ENCODE peak calls at places on chromosomes 12 and 14, in four cellular contexts. B, W, G and R are unnamed samples.

GRCh38 chr12:131057722-131058515 is 104.2 kb downstream of the ADGRD1 start:
- DNase-seq in B (no peak), W (no peak), G (no peak), R (no peak)

GRCh38 chr12:15435597-15435996 is 113.3 kb downstream of the PTPRO start:
- DNase-seq in W (no peak), B (no peak), G (no peak), R (no peak)

GRCh38 chr12:52391618-52392002 is 6.2 kb upstream of the KRT84 start:
- DNase-seq in W (no peak), B (no peak), G (no peak), R (no peak)

GRCh38 chr12:120925740-120926563 is 21.8 kb upstream of the SPPL3 start:
- DNase-seq in B (no peak), G (no peak), W (peak; percentile 89), R (no peak)

GRCh38 chr14:51081712-51082111 is 13.2 kb downstream of the TRIM9 start:
- DNase-seq in G (no peak), B (no peak), W (no peak), R (no peak)

GRCh38 chr14:89429206-89430091 is 12.4 kb upstream of the FOXN3 start:
- DNase-seq in W (no peak), G (no peak), B (no peak), R (peak; percentile 34)

GRCh38 chr12:123131879-123132402 is 18.9 kb downstream of the PITPNM2 start:
- DNase-seq in G (no peak), B (no peak), W (no peak), R (no peak)

GRCh38 chr12:54560374-54560858 is 11.0 kb downstream of the PDE1B start:
- DNase-seq in G (peak; percentile 91), B (peak; percentile 95), W (peak; percentile 21), R (peak; percentile 92)

GRCh38 chr14:60630129-60630528 is 19.1 kb downstream of the SIX1 start:
- DNase-seq in W (no peak), B (no peak), G (no peak), R (no peak)

GRCh38 chr14:105944632-105945610 is 418.5 kb downstream of the TMEM121 start:
- DNase-seq in W (peak; percentile 34), G (no peak), B (peak; percentile 49), R (peak; percentile 53)

GRCh38 chr14:58356268-58356667 is 39.5 kb upstream of the TOMM20L start:
- DNase-seq in W (no peak), B (no peak), G (no peak), R (no peak)

GRCh38 chr14:105876829-105877228 is 350.4 kb downstream of the TMEM121 start:
- DNase-seq in W (no peak), G (no peak), B (no peak), R (no peak)

GRCh38 chr12:45713108-45713507 is 16.4 kb upstream of the ARID2 start:
- DNase-seq in B (no peak), G (no peak), W (no peak), R (no peak)

DNA sequence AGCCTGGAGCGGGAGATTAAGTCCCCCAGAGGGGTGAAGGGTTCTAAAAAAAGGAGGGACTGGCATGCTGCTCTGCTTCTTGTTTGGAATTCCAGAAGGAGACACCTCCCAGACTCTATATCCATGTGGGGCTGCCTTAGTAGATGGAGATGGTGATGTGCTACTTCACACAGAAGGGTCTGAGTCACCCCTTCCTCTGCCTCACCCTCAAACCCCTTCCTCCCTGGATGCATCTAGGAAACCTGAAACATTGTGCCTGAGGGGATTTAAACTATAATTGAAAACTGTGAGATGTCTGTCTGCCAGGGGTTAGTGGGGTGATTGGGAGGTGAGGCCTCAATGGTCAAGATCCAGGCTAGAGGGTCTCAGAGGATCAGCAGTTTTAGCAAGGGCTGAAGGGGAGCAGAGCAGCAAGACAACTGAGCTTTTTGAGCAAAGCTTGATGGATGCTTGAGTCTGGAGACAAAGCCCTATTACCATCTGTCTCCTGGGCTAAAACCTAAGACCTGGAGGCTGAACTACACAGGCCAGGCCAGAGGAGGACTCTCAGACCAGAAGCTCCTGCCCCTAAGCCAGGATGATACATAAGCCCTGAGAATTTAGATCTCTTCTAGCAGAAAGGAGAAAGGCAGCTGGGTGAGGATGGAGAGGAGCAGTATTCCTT is 314.7 kb upstream of the ATP2B1 start:
- DNase-seq in G (no peak), W (no peak), B (no peak), R (no peak)
- TF ChIP-seq CTCF in G (no peak), W (no peak), B (no peak), R (no peak)

GRCh38 chr14:23349156-23349845 is 3.4 kb downstream of the SLC22A17 start:
- DNase-seq in G (no peak), B (peak; percentile 30), W (no peak), R (no peak)

GRCh38 chr14:23354990-23355389 is 2.3 kb upstream of the SLC22A17 start:
- DNase-seq in G (no peak), W (no peak), B (no peak), R (no peak)

GRCh38 chr14:23353433-23353780 is 720 bp upstream of the SLC22A17 start:
- DNase-seq in B (no peak), G (no peak), W (no peak), R (no peak)

GRCh38 chr14:23352506-23353432 is at the start of gene SLC22A17:
- DNase-seq in W (peak; percentile 13), G (no peak), B (no peak), R (peak; percentile 73)

GRCh38 chr14:23351681-23352505 is 794 bp downstream of the SLC22A17 start:
- DNase-seq in B (peak; percentile 23), W (no peak), G (no peak), R (no peak)
- TF ChIP-seq CTCF in B (no peak), W (no peak), G (no peak), R (no peak)

DNA sequence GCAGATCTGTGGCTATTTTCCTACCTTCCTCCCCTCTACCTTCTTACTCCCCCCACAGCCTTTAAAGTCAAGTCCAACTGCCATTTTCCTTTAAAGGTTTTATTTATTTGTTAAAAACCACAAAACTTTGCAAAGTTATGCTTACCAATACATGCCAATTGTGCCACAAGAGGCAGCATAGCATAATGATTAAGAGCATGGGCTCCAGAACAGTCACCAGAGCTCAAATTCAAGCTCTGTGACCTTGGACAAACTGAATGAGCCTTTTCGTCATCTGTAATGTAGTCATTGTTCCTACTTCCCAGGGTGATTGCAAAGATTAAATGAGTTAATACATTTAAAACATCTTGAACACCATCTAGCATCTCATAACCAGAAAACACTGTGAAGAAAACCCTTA is 13.0 kb upstream of the FMNL3 start:
- DNase-seq in B (no peak), W (no peak), G (no peak), R (no peak)
- TF ChIP-seq CTCF in B (no peak), W (peak; percentile 23), G (no peak), R (no peak)

DNA sequence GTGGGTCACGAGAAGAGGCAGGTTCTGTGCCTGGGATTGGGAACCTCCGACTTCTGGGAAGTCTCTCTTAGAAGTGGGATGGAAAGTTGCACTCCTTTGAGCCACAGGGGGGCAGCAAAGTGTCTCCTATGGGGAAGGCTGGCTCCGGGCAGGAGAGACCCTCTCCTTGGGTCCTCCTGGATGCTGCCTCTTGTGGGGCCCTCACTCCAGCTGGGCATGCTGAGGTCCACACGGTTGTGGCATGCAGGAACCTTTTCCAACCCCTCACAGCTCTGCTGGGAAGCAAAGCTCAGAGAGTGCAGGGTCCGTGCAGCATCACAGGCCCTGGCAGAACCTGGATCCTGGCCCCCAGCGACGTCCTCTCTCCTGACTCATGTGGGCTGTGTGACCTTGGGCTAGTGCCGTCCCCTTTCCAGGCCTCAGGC is 17.4 kb downstream of the SDSL start:
- DNase-seq in W (no peak), B (peak; percentile 47), G (no peak), R (no peak)
- TF ChIP-seq CTCF in W (peak; percentile 79), B (peak; percentile 63), G (no peak), R (peak; percentile 58)

GRCh38 chr12:83763425-83763824 is 1076.7 kb downstream of the TMTC2 start:
- DNase-seq in W (no peak), G (no peak), B (no peak), R (no peak)

GRCh38 chr12:83767723-83768122 is 1081.0 kb downstream of the TMTC2 start:
- DNase-seq in B (no peak), W (no peak), G (no peak), R (no peak)
- TF ChIP-seq CTCF in B (no peak), W (no peak), G (no peak), R (no peak)

GRCh38 chr12:90170740-90171139 is 462.1 kb upstream of the ATP2B1 start:
- DNase-seq in G (no peak), W (no peak), B (no peak), R (no peak)
- TF ChIP-seq CTCF in G (no peak), W (no peak), B (no peak), R (no peak)

DNA sequence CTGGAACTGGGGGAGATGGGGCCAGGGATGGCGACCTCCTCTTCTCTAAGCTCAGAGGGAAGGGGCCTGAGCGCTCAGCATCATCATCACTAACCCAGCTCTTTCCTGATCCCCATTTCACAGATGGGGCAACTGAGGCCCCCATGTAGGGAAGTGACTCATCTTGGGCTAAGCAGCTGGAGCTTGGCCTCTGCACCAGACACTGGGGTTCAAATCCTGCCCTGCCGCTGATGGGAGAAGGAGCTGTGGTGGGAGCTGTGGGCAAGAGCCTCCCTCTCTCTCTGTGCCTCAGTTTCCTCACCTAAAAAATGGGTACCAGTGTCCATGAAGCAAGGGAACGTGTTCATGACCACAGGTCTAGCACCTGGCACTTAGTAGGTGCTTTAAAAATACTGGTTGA is 2.6 kb upstream of the TRPV4 start:
- DNase-seq in W (no peak), B (no peak), G (no peak), R (no peak)
- TF ChIP-seq CTCF in W (no peak), B (no peak), G (no peak), R (no peak)